ENCODE peak calls at places on chromosomes 13 and 19, in seven cellular contexts. J is T-helper 2 cell, N is AG10803, A is astrocyte of the spinal cord, F is H9, C is ovary, O is mammary epithelial cell. S is an unnamed sample.

GRCh38 chr13:109740121-109740520 is 46.3 kb downstream of the IRS2 start:
- DNase-seq in J (no peak), N (no peak), A (no peak), F (no peak), C (no peak), O (no peak), S (no peak)

GRCh38 chr19:33102893-33103292 is 21.9 kb downstream of the GPATCH1 start:
- DNase-seq in J (no peak), N (no peak), A (no peak), F (no peak), C (no peak), O (no peak), S (no peak)

GRCh38 chr13:31930901-31931522 is 100.6 kb upstream of the FRY start:
- DNase-seq in J (no peak), N (no peak), A (no peak), F (no peak), C (no peak), O (no peak), S (no peak)

GRCh38 chr13:102484329-102484728 is 82.5 kb upstream of the FGF14 start:
- DNase-seq in J (no peak), N (no peak), A (peak), F (no peak), C (no peak), O (peak), S (no peak)

GRCh38 chr13:59391696-59392095 is 772.0 kb downstream of the DIAPH3 start:
- DNase-seq in J (peak), N (peak), A (peak), F (peak), C (no peak), O (peak), S (peak)

GRCh38 chr13:46641274-46642081 is 88.5 kb downstream of the LRCH1 start:
- DNase-seq in J (no peak), N (no peak), A (peak), F (no peak), C (no peak), O (no peak), S (no peak)

GRCh38 chr13:29532821-29533220 is 62.7 kb downstream of the SLC7A1 start:
- DNase-seq in J (no peak), N (peak), A (no peak), F (no peak), C (no peak), O (no peak), S (no peak)

GRCh38 chr19:33811246-33811645 is 14.6 kb downstream of the KCTD15 start:
- DNase-seq in J (no peak), N (no peak), A (no peak), F (no peak), C (no peak), O (no peak), S (no peak)

GRCh38 chr19:5563941-5564612 is 3.7 kb downstream of the TINCR start:
- DNase-seq in J (no peak), N (no peak), A (no peak), F (no peak), C (no peak), O (peak), S (no peak)

GRCh38 chr19:475360-475759 is 14.5 kb upstream of the SHC2 start:
- DNase-seq in J (no peak), N (no peak), A (no peak), F (no peak), C (no peak), O (no peak), S (no peak)

GRCh38 chr19:5292453-5292842 is 48.2 kb downstream of the PTPRS start:
- DNase-seq in J (no peak), N (peak), A (no peak), F (no peak), C (no peak), O (no peak), S (no peak)

GRCh38 chr13:85132986-85133385 is 666.2 kb downstream of the SLITRK6 start:
- DNase-seq in J (no peak), N (no peak), A (no peak), F (no peak), C (no peak), O (no peak), S (no peak)

S was measured in T-helper 1 cell.